ENCODE peak calls at places on chromosome 20, in seven cellular contexts. One of them, this sample, is unnamed.

GRCh38 chr20:2151805-2152727 is 50.4 kb downstream of the STK35 start:
- DNase-seq in NCI-H2081: no peak
- DNase-seq in dermis microvascular lymphatic vessel endothelial cell: no peak
- DNase-seq in GM12865: no peak
- DNase-seq in NCI-H510A treated with DMSO at 0.1 percent for 48 hours: no peak
- DNase-seq in mucosa of gallbladder: peak
- DNase-seq in CD4-positive, alpha-beta T cell: no peak
- DNase-seq in this sample: no peak

GRCh38 chr20:4444404-4444803 is 277.3 kb upstream of the PRND start:
- DNase-seq in NCI-H2081: no peak
- DNase-seq in dermis microvascular lymphatic vessel endothelial cell: no peak
- DNase-seq in GM12865: no peak
- DNase-seq in NCI-H510A treated with DMSO at 0.1 percent for 48 hours: no peak
- DNase-seq in mucosa of gallbladder: no peak
- DNase-seq in CD4-positive, alpha-beta T cell: no peak
- DNase-seq in this sample: no peak

GRCh38 chr20:34472246-34472925 is 43.8 kb upstream of the DYNLRB1 start:
- DNase-seq in NCI-H2081: no peak
- DNase-seq in dermis microvascular lymphatic vessel endothelial cell: no peak
- DNase-seq in GM12865: no peak
- DNase-seq in NCI-H510A treated with DMSO at 0.1 percent for 48 hours: no peak
- DNase-seq in mucosa of gallbladder: no peak
- DNase-seq in CD4-positive, alpha-beta T cell: no peak
- DNase-seq in this sample: no peak

GRCh38 chr20:51696304-51697118 is 71.7 kb downstream of the ATP9A start:
- DNase-seq in NCI-H2081: peak
- DNase-seq in dermis microvascular lymphatic vessel endothelial cell: no peak
- DNase-seq in GM12865: no peak
- DNase-seq in NCI-H510A treated with DMSO at 0.1 percent for 48 hours: peak
- DNase-seq in mucosa of gallbladder: no peak
- DNase-seq in CD4-positive, alpha-beta T cell: no peak
- DNase-seq in this sample: no peak

GRCh38 chr20:45484676-45485075 is 15.1 kb downstream of the WFDC2 start:
- DNase-seq in NCI-H2081: no peak
- DNase-seq in dermis microvascular lymphatic vessel endothelial cell: no peak
- DNase-seq in GM12865: no peak
- DNase-seq in NCI-H510A treated with DMSO at 0.1 percent for 48 hours: no peak
- DNase-seq in mucosa of gallbladder: no peak
- DNase-seq in CD4-positive, alpha-beta T cell: no peak
- DNase-seq in this sample: no peak

GRCh38 chr20:46074006-46074405 is 15.8 kb downstream of the NCOA5 start:
- DNase-seq in NCI-H2081: peak
- DNase-seq in dermis microvascular lymphatic vessel endothelial cell: no peak
- DNase-seq in GM12865: no peak
- DNase-seq in NCI-H510A treated with DMSO at 0.1 percent for 48 hours: no peak
- DNase-seq in mucosa of gallbladder: no peak
- DNase-seq in CD4-positive, alpha-beta T cell: no peak
- DNase-seq in this sample: no peak

GRCh38 chr20:62618622-62619529 is 23.4 kb upstream of the SLCO4A1 start:
- DNase-seq in NCI-H2081: no peak
- DNase-seq in dermis microvascular lymphatic vessel endothelial cell: no peak
- DNase-seq in GM12865: peak
- DNase-seq in NCI-H510A treated with DMSO at 0.1 percent for 48 hours: no peak
- DNase-seq in mucosa of gallbladder: no peak
- DNase-seq in CD4-positive, alpha-beta T cell: no peak
- DNase-seq in this sample: peak

GRCh38 chr20:10580700-10581099 is 93.1 kb downstream of the JAG1 start:
- DNase-seq in NCI-H2081: no peak
- DNase-seq in dermis microvascular lymphatic vessel endothelial cell: no peak
- DNase-seq in GM12865: no peak
- DNase-seq in NCI-H510A treated with DMSO at 0.1 percent for 48 hours: no peak
- DNase-seq in mucosa of gallbladder: no peak
- DNase-seq in CD4-positive, alpha-beta T cell: no peak
- DNase-seq in this sample: no peak

GRCh38 chr20:9185511-9185910 is 116.6 kb downstream of the PLCB4 start:
- DNase-seq in NCI-H2081: peak
- DNase-seq in dermis microvascular lymphatic vessel endothelial cell: no peak
- DNase-seq in GM12865: no peak
- DNase-seq in NCI-H510A treated with DMSO at 0.1 percent for 48 hours: peak
- DNase-seq in mucosa of gallbladder: no peak
- DNase-seq in CD4-positive, alpha-beta T cell: no peak
- DNase-seq in this sample: no peak

GRCh38 chr20:10671850-10672578 is 1.8 kb downstream of the JAG1 start:
- DNase-seq in NCI-H2081: no peak
- DNase-seq in dermis microvascular lymphatic vessel endothelial cell: no peak
- DNase-seq in GM12865: peak
- DNase-seq in NCI-H510A treated with DMSO at 0.1 percent for 48 hours: peak
- DNase-seq in mucosa of gallbladder: no peak
- DNase-seq in CD4-positive, alpha-beta T cell: no peak
- DNase-seq in this sample: peak

GRCh38 chr20:14335122-14335521 is 2.3 kb downstream of the FLRT3 start:
- DNase-seq in NCI-H2081: no peak
- DNase-seq in dermis microvascular lymphatic vessel endothelial cell: no peak
- DNase-seq in GM12865: no peak
- DNase-seq in NCI-H510A treated with DMSO at 0.1 percent for 48 hours: no peak
- DNase-seq in mucosa of gallbladder: no peak
- DNase-seq in CD4-positive, alpha-beta T cell: no peak
- DNase-seq in this sample: no peak

GRCh38 chr20:10929023-10929422 is 255.2 kb upstream of the JAG1 start:
- DNase-seq in NCI-H2081: no peak
- DNase-seq in dermis microvascular lymphatic vessel endothelial cell: no peak
- DNase-seq in GM12865: no peak
- DNase-seq in NCI-H510A treated with DMSO at 0.1 percent for 48 hours: no peak
- DNase-seq in mucosa of gallbladder: no peak
- DNase-seq in CD4-positive, alpha-beta T cell: no peak
- DNase-seq in this sample: no peak

GRCh38 chr20:3658708-3659491 is 4.3 kb downstream of the GFRA4 start:
- DNase-seq in NCI-H2081: no peak
- DNase-seq in dermis microvascular lymphatic vessel endothelial cell: no peak
- DNase-seq in GM12865: peak
- DNase-seq in NCI-H510A treated with DMSO at 0.1 percent for 48 hours: no peak
- DNase-seq in mucosa of gallbladder: no peak
- DNase-seq in CD4-positive, alpha-beta T cell: no peak
- DNase-seq in this sample: peak

GRCh38 chr20:2693286-2693995 is 861 bp downstream of the EBF4 start:
- DNase-seq in NCI-H2081: peak
- DNase-seq in dermis microvascular lymphatic vessel endothelial cell: no peak
- DNase-seq in GM12865: no peak
- DNase-seq in NCI-H510A treated with DMSO at 0.1 percent for 48 hours: peak
- DNase-seq in mucosa of gallbladder: no peak
- DNase-seq in CD4-positive, alpha-beta T cell: peak
- DNase-seq in this sample: peak

GRCh38 chr20:25283221-25283951 is 35.5 kb downstream of the PYGB start:
- DNase-seq in NCI-H2081: no peak
- DNase-seq in dermis microvascular lymphatic vessel endothelial cell: no peak
- DNase-seq in GM12865: no peak
- DNase-seq in NCI-H510A treated with DMSO at 0.1 percent for 48 hours: no peak
- DNase-seq in mucosa of gallbladder: no peak
- DNase-seq in CD4-positive, alpha-beta T cell: no peak
- DNase-seq in this sample: no peak

GRCh38 chr20:63815613-63815862 is 15.5 kb downstream of the ZBTB46 start:
- DNase-seq in NCI-H2081: no peak
- DNase-seq in dermis microvascular lymphatic vessel endothelial cell: no peak
- DNase-seq in GM12865: no peak
- DNase-seq in NCI-H510A treated with DMSO at 0.1 percent for 48 hours: no peak
- DNase-seq in mucosa of gallbladder: no peak
- DNase-seq in CD4-positive, alpha-beta T cell: no peak
- DNase-seq in this sample: no peak

GRCh38 chr20:61980647-61981583 is 84.8 kb downstream of the TAF4 start:
- DNase-seq in NCI-H2081: no peak
- DNase-seq in dermis microvascular lymphatic vessel endothelial cell: peak
- DNase-seq in GM12865: peak
- DNase-seq in NCI-H510A treated with DMSO at 0.1 percent for 48 hours: no peak
- DNase-seq in mucosa of gallbladder: peak
- DNase-seq in CD4-positive, alpha-beta T cell: no peak
- DNase-seq in this sample: no peak

This sample was measured in GM13977.